ENCODE peak calls at places on chromosomes 13 and 19, in ten cellular contexts. O is tibial artery, K is fibroblast of lung, F is A549, Z is psoas muscle, M is GM23338, C is heart right ventricle, N is colonic mucosa, I is upper lobe of right lung, B is endodermal cell. S is an unnamed sample.

GRCh38 chr13:80082396-80083096 is 258.4 kb downstream of the SPRY2 start:
- DNase-seq in O (no peak), K (peak; percentile 20), F (no peak), Z (no peak), M (no peak), C (no peak), N (no peak), I (no peak), B (no peak), S (no peak)

GRCh38 chr19:17078920-17079709 is 3.5 kb downstream of the MYO9B start:
- DNase-seq in O (no peak), K (no peak), F (no peak), Z (no peak), M (no peak), C (no peak), N (no peak), I (no peak), B (no peak), S (peak; percentile 24)

GRCh38 chr13:59950201-59950730 is 213.5 kb downstream of the DIAPH3 start:
- DNase-seq in O (no peak), K (peak; percentile 13), F (no peak), Z (no peak), M (no peak), C (no peak), N (no peak), I (no peak), B (no peak), S (no peak)

GRCh38 chr19:49583239-49583638 is 2.1 kb downstream of the PRRG2 start:
- DNase-seq in O (no peak), K (no peak), F (no peak), Z (no peak), M (no peak), C (no peak), N (no peak), I (no peak), B (no peak), S (no peak)

GRCh38 chr13:65499251-65499650 is 1730.9 kb downstream of the PCDH9 start:
- DNase-seq in O (no peak), K (no peak), F (no peak), Z (no peak), M (no peak), C (no peak), N (no peak), I (no peak), B (no peak), S (no peak)

GRCh38 chr19:18205180-18205915 is 1.5 kb upstream of the RAB3A start:
- DNase-seq in O (peak; percentile 95), K (peak; percentile 82), F (no peak), Z (peak; percentile 85), M (peak; percentile 71), C (peak; percentile 83), N (peak; percentile 80), I (peak; percentile 87), B (peak; percentile 85), S (peak; percentile 83)

GRCh38 chr13:23899555-23899954 is 2.3 kb upstream of the C1QTNF9B start:
- DNase-seq in O (no peak), K (peak; percentile 79), F (no peak), Z (no peak), M (peak; percentile 49), C (no peak), N (peak; percentile 48), I (no peak), B (no peak), S (no peak)

GRCh38 chr13:23609414-23610186 is 39.4 kb downstream of the TNFRSF19 start:
- DNase-seq in O (no peak), K (peak; percentile 87), F (no peak), Z (no peak), M (no peak), C (no peak), N (peak; percentile 23), I (no peak), B (no peak), S (no peak)

GRCh38 chr19:19591133-19591825 is 27.2 kb downstream of the PBX4 start:
- DNase-seq in O (no peak), K (peak; percentile 98), F (peak; percentile 54), Z (no peak), M (peak; percentile 51), C (no peak), N (no peak), I (no peak), B (peak; percentile 67), S (peak; percentile 51)

GRCh38 chr13:45500492-45501174 is 35.9 kb downstream of the COG3 start:
- DNase-seq in O (no peak), K (peak; percentile 94), F (no peak), Z (no peak), M (no peak), C (no peak), N (no peak), I (no peak), B (no peak), S (no peak)

GRCh38 chr19:30784850-30785459 is 412.8 kb downstream of the ZNF536 start:
- DNase-seq in O (no peak), K (peak; percentile 45), F (peak; percentile 42), Z (peak; percentile 48), M (peak; percentile 82), C (peak; percentile 39), N (peak; percentile 63), I (peak; percentile 77), B (peak; percentile 91), S (peak; percentile 43)

GRCh38 chr13:34416833-34417425 is 525.1 kb upstream of the NBEA start:
- DNase-seq in O (peak; percentile 73), K (peak; percentile 92), F (no peak), Z (peak; percentile 72), M (peak; percentile 1), C (peak; percentile 56), N (peak; percentile 24), I (no peak), B (no peak), S (no peak)

GRCh38 chr13:113551081-113552000 is 33.2 kb upstream of the TFDP1 start:
- DNase-seq in O (peak; percentile 46), K (no peak), F (no peak), Z (no peak), M (no peak), C (no peak), N (peak; percentile 7), I (peak; percentile 47), B (peak; percentile 33), S (peak; percentile 20)

GRCh38 chr19:13181747-13182388 is 31.7 kb downstream of the IER2 start:
- DNase-seq in O (peak; percentile 83), K (peak; percentile 61), F (no peak), Z (peak; percentile 54), M (no peak), C (peak; percentile 77), N (peak; percentile 76), I (peak; percentile 67), B (no peak), S (no peak)

GRCh38 chr19:984165-984967 is at the start of gene WDR18:
- DNase-seq in O (peak; percentile 96), K (peak; percentile 83), F (peak; percentile 92), Z (peak; percentile 95), M (peak; percentile 93), C (peak; percentile 95), N (peak; percentile 94), I (peak; percentile 97), B (peak; percentile 95), S (peak; percentile 94)

GRCh38 chr13:99045396-99045795 is 67.5 kb upstream of the DOCK9 start:
- DNase-seq in O (no peak), K (peak; percentile 32), F (no peak), Z (no peak), M (no peak), C (no peak), N (no peak), I (no peak), B (no peak), S (no peak)

GRCh38 chr13:36680918-36681317 is 7.1 kb downstream of the SERTM1 start:
- DNase-seq in O (no peak), K (no peak), F (no peak), Z (no peak), M (no peak), C (no peak), N (no peak), I (no peak), B (no peak), S (no peak)

GRCh38 chr13:46659413-46660065 is 106.6 kb downstream of the LRCH1 start:
- DNase-seq in O (no peak), K (no peak), F (no peak), Z (no peak), M (no peak), C (no peak), N (peak; percentile 61), I (no peak), B (no peak), S (no peak)

GRCh38 chr13:20399961-20400360 is 125.7 kb downstream of the CRYL1 start:
- DNase-seq in O (no peak), K (no peak), F (no peak), Z (no peak), M (no peak), C (no peak), N (no peak), I (no peak), B (peak; percentile 12), S (no peak)
- H3K27ac ChIP-seq in O (no peak overlapping the region), K (no peak overlapping the region), F (no peak overlapping the region), Z (no peak overlapping the region), M (no peak overlapping the region), C (no peak overlapping the region), N (no peak overlapping the region), I (no peak overlapping the region), B (no peak overlapping the region), S (no peak overlapping the region)

GRCh38 chr13:51827254-51827653 is 17.7 kb downstream of the TMEM272 start:
- DNase-seq in O (no peak), K (no peak), F (no peak), Z (no peak), M (no peak), C (no peak), N (no peak), I (no peak), B (no peak), S (no peak)
- H3K4me1 ChIP-seq in O (no peaks in the 10 kb centered on the region), K (no peaks in the 10 kb centered on the region), F (no peaks in the 10 kb centered on the region), Z (peaks cover 6% of the 10 kb centered on the region), M (peaks cover 3% of the 10 kb centered on the region), C (peaks cover 30% of the 10 kb centered on the region), N (no peaks in the 10 kb centered on the region), I (peaks cover 25% of the 10 kb centered on the region), B (no peaks in the 10 kb centered on the region), S (peaks cover 61% of the 10 kb centered on the region)

DNA sequence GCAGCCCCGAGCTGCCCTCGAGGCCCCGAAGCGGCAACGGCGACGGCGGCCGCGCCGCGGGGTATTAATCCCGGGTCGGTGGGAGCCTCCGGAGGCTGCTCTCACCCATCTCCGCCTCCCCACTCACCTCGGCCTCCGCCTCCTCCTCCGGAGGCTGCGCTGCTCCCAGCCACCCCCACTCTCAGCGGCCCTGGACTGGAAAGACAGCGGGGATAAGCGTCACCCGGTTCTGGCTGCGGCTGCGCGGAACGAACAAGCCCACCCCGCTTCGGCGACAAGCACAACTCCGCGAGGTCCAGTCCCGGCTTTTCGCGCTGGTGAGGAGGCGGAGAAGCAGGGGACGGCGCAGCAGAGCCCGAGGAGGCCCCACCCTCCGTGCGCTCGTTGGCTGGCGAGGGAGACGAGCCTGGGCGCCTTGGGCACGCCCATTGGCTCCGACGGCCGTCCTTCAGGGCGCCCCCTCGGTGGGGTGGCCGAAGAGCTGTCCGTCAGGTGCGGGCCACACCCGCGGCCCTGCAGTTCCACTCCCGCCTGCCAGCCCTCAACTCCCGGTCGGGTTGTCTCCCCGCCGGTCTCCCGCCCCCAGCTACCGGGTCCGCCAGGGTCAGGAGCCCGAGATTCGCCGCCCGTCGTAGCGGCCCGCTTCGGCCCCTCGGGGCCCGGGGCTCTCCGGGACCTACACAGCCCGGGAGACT is at the start of gene ZMYM5:
- DNase-seq in O (peak; percentile 100), K (peak; percentile 99), F (peak; percentile 83), Z (peak; percentile 99), M (peak; percentile 98), C (peak; percentile 99), N (peak; percentile 98), I (peak; percentile 100), B (peak; percentile 100), S (peak; percentile 99)
- TF ChIP-seq CTCF in O (peak; percentile 7), K (no peak), F (no peak), Z (no peak), M (no peak), C (no peak), N (no peak), I (no peak), B (no peak), S (no peak)

GRCh38 chr13:71290963-71291937 is 575.8 kb downstream of the DACH1 start:
- DNase-seq in O (no peak), K (peak; percentile 11), F (no peak), Z (no peak), M (no peak), C (no peak), N (no peak), I (no peak), B (no peak), S (peak; percentile 32)
- H3K27ac ChIP-seq in O (no peak overlapping the region), K (no peak overlapping the region), F (no peak overlapping the region), Z (no peak overlapping the region), M (no peak overlapping the region), C (peak overlapping the region; percentile 60), N (no peak overlapping the region), I (peak overlapping the region; percentile 44), B (no peak overlapping the region), S (peak overlapping the region; percentile 80)

S was measured in left lung.